ENCODE peak calls at places on chromosomes 3 and 15, in eight cellular contexts. S is T-helper 9 cell; D is germinal center; H is T-helper 1 cell; P is activated effector memory CD4-positive, alpha-beta T cell treated with Interleukin-2 at 50 U/mL for 16 hours; R is aorta; V is stimulated activated CD8-positive, alpha-beta memory T cell treated with anti-CD3 and anti-CD28 coated beads, Interleukin-7, amount 100 ng/mL, for 4 hours; A is dermis microvascular lymphatic vessel endothelial cell. W is an unnamed sample.

GRCh38 chr3:118818386-118818785 is 216.3 kb downstream of the IGSF11 start:
- DNase-seq in V (no peak), D (no peak), S (no peak), R (no peak), P (no peak), H (no peak), A (no peak), W (no peak)

GRCh38 chr3:25485673-25486072 is 57.6 kb downstream of the RARB start:
- DNase-seq in H (no peak), P (no peak), A (no peak), D (no peak), V (no peak), S (no peak), R (no peak), W (no peak)

GRCh38 chr3:167739190-167739589 is 3.7 kb downstream of the SERPINI1 start:
- DNase-seq in S (no peak), H (no peak), V (no peak), D (no peak), A (no peak), R (no peak), P (no peak), W (no peak)

GRCh38 chr3:11206316-11206715 is 52.0 kb downstream of the HRH1 start:
- DNase-seq in P (no peak), H (no peak), A (peak; percentile 29), D (no peak), S (no peak), R (no peak), V (no peak), W (no peak)

GRCh38 chr3:134867277-134867676 is 72.2 kb downstream of the EPHB1 start:
- DNase-seq in D (no peak), V (no peak), A (no peak), H (no peak), P (no peak), S (no peak), R (no peak), W (no peak)

GRCh38 chr3:57500506-57500905 is 43.6 kb downstream of the DNAH12 start:
- DNase-seq in S (no peak), R (no peak), A (peak; percentile 5), H (no peak), V (no peak), D (no peak), P (no peak), W (no peak)

GRCh38 chr3:85560088-85560790 is 601.5 kb downstream of the CADM2 start:
- DNase-seq in H (no peak), R (peak; percentile 71), D (no peak), S (no peak), V (no peak), P (no peak), A (peak; percentile 19), W (peak; percentile 60)

GRCh38 chr3:129626744-129627349 is 20.4 kb upstream of the PLXND1 start:
- DNase-seq in R (peak; percentile 97), A (peak; percentile 88), H (peak; percentile 42), V (peak; percentile 64), S (peak; percentile 45), P (peak; percentile 39), D (peak; percentile 92), W (no peak)

GRCh38 chr15:84818221-84819131 is 1.3 kb downstream of the ALPK3 start:
- DNase-seq in V (no peak), A (peak; percentile 96), D (no peak), H (no peak), R (no peak), P (no peak), S (no peak), W (peak; percentile 10)

GRCh38 chr3:49878686-49879085 is 9.0 kb upstream of the CAMKV start:
- DNase-seq in R (no peak), A (no peak), V (no peak), S (no peak), H (no peak), P (no peak), D (no peak), W (no peak)

GRCh38 chr3:58335432-58335947 is 2.8 kb downstream of the PXK start:
- DNase-seq in H (no peak), R (no peak), S (no peak), V (no peak), A (no peak), D (no peak), P (no peak), W (no peak)

GRCh38 chr3:56342475-56342874 is 125.8 kb downstream of the ERC2 start:
- DNase-seq in A (no peak), P (no peak), H (no peak), D (no peak), V (no peak), S (no peak), R (no peak), W (no peak)

GRCh38 chr3:108006077-108006675 is 84.7 kb downstream of the CD47 start:
- DNase-seq in R (no peak), S (no peak), A (peak; percentile 89), V (no peak), P (no peak), H (no peak), D (no peak), W (no peak)

GRCh38 chr3:61894988-61895935 is 333.9 kb downstream of the PTPRG start:
- DNase-seq in A (peak; percentile 92), R (peak; percentile 79), D (peak; percentile 5), V (peak; percentile 6), H (no peak), S (no peak), P (no peak), W (peak; percentile 52)

GRCh38 chr3:32685604-32686185 is 707 bp downstream of the CNOT10 start:
- DNase-seq in P (no peak), S (no peak), A (peak; percentile 26), D (no peak), H (no peak), R (no peak), V (no peak), W (no peak)

GRCh38 chr3:185335799-185336198 is 27.1 kb upstream of the MAP3K13 start:
- DNase-seq in P (no peak), A (peak; percentile 48), R (no peak), V (no peak), H (no peak), S (no peak), D (no peak), W (no peak)

GRCh38 chr3:7436542-7436941 is 575.6 kb downstream of the GRM7 start:
- DNase-seq in D (no peak), H (no peak), R (no peak), A (no peak), V (no peak), S (no peak), P (no peak), W (no peak)

GRCh38 chr3:52109556-52110380 is 44.5 kb downstream of the POC1A start:
- DNase-seq in S (no peak), H (no peak), V (no peak), D (no peak), P (no peak), R (peak; percentile 33), A (peak; percentile 72), W (no peak)

GRCh38 chr3:156812521-156813335 is 13.4 kb upstream of the LEKR1 start:
- DNase-seq in S (no peak), R (no peak), D (no peak), H (no peak), V (no peak), A (peak; percentile 37), P (no peak), W (no peak)

GRCh38 chr3:120780977-120781376 is 38.4 kb downstream of the GTF2E1 start:
- DNase-seq in S (no peak), V (no peak), P (no peak), H (no peak), D (no peak), R (peak; percentile 53), A (peak; percentile 93), W (peak; percentile 18)

GRCh38 chr3:189132125-189132744 is 39.5 kb upstream of the TPRG1 start:
- DNase-seq in H (peak; percentile 68), P (peak; percentile 68), D (no peak), R (peak; percentile 75), V (peak; percentile 75), A (peak; percentile 90), S (peak; percentile 60), W (peak; percentile 68)

W was measured in smooth muscle cell of the brain vasculature.